ENCODE peak calls at places on chromosomes 12 and 14, in five cellular contexts. I is sigmoid colon, G is neural crest cell, L is hepatocyte, O is A549. H is an unnamed sample.

GRCh38 chr12:84508943-84509342 is 403.7 kb downstream of the SLC6A15 start:
- DNase-seq in O (no peak), G (no peak), I (peak; percentile 75), L (no peak), H (no peak)

GRCh38 chr12:54051081-54051912 is 2.3 kb upstream of the HOXC4 start:
- DNase-seq in O (no peak), L (no peak), G (no peak), I (no peak), H (no peak)

GRCh38 chr12:60333461-60333860 is 737.6 kb downstream of the SLC16A7 start:
- DNase-seq in L (no peak), G (no peak), O (no peak), I (no peak), H (no peak)

GRCh38 chr14:30620178-30620577 is 1.9 kb upstream of the SCFD1 start:
- DNase-seq in O (no peak), G (no peak), L (no peak), I (no peak), H (peak; percentile 48)

GRCh38 chr14:83874662-83875061 is 1655.3 kb upstream of the FLRT2 start:
- DNase-seq in L (no peak), I (no peak), O (no peak), G (no peak), H (no peak)

GRCh38 chr14:34035177-34035933 is 84.5 kb upstream of the EGLN3 start:
- DNase-seq in G (no peak), L (no peak), I (no peak), O (no peak), H (no peak)

GRCh38 chr12:120116443-120116791 is at the start of gene RAB35:
- DNase-seq in L (no peak), I (no peak), O (peak; percentile 96), G (no peak), H (no peak)

GRCh38 chr12:75981773-75982564 is 49.6 kb downstream of the PHLDA1 start:
- DNase-seq in L (no peak), O (no peak), I (no peak), G (no peak), H (peak; percentile 36)

GRCh38 chr12:6041891-6042290 is 82.6 kb downstream of the VWF start:
- DNase-seq in L (no peak), O (no peak), G (no peak), I (no peak), H (peak; percentile 62)

GRCh38 chr12:2284321-2284813 is 231.6 kb downstream of the CACNA1C start:
- DNase-seq in O (no peak), I (no peak), G (no peak), L (peak; percentile 44), H (peak; percentile 93)

GRCh38 chr12:49580572-49581535 is 12.9 kb upstream of the MCRS1 start:
- DNase-seq in G (peak; percentile 86), L (peak; percentile 92), O (peak; percentile 86), I (peak; percentile 81), H (peak; percentile 92)

GRCh38 chr12:11885261-11886038 is 185.3 kb upstream of the BCL2L14 start:
- DNase-seq in G (no peak), O (peak; percentile 38), I (no peak), L (peak; percentile 53), H (peak; percentile 72)

GRCh38 chr14:78997811-78998210 is 827.6 kb downstream of the NRXN3 start:
- DNase-seq in G (no peak), L (peak; percentile 72), I (peak; percentile 81), O (no peak), H (peak; percentile 71)

GRCh38 chr12:118120579-118121363 is 15.2 kb upstream of the PEBP1 start:
- DNase-seq in O (peak; percentile 94), L (peak; percentile 84), I (peak; percentile 84), G (peak; percentile 60), H (peak; percentile 86)

GRCh38 chr14:81990312-81990761 is 456.7 kb upstream of the SEL1L start:
- DNase-seq in I (no peak), O (peak; percentile 6), G (peak; percentile 63), L (peak; percentile 78), H (peak; percentile 73)

GRCh38 chr12:12079291-12079690 is 8.6 kb downstream of the BCL2L14 start:
- DNase-seq in I (no peak), L (no peak), O (no peak), G (no peak), H (peak; percentile 27)

GRCh38 chr14:105412768-105413541 is 6.7 kb upstream of the MTA1 start:
- DNase-seq in L (no peak), I (no peak), O (no peak), G (no peak), H (no peak)

GRCh38 chr12:21301-22189 is 45.0 kb upstream of the IQSEC3 start:
- DNase-seq in G (no peak), L (no peak), I (no peak), O (no peak), H (no peak)

GRCh38 chr14:81390706-81391105 is 9.4 kb downstream of the STON2 start:
- DNase-seq in L (no peak), G (no peak), O (no peak), I (no peak), H (no peak)

GRCh38 chr14:59022144-59022543 is 166.3 kb upstream of the DAAM1 start:
- DNase-seq in O (no peak), L (no peak), G (no peak), I (no peak), H (no peak)

GRCh38 chr12:39426636-39427245 is 16.2 kb downstream of the KIF21A start:
- DNase-seq in O (no peak), L (no peak), I (no peak), G (no peak), H (no peak)

GRCh38 chr14:99524804-99525698 is 43.8 kb downstream of the CCNK start:
- DNase-seq in G (no peak), I (no peak), O (peak; percentile 64), L (peak; percentile 69), H (peak; percentile 43)

H was measured in cardiac muscle cell.